ENCODE peak calls at places on chromosomes 2 and 18, in four cellular contexts. W, T, I and C are unnamed samples.

GRCh38 chr2:238875531-238876231 is 27.8 kb downstream of the TWIST2 start:
- DNase-seq in W (no peak), I (peak), T (no peak), C (no peak)

GRCh38 chr2:180015951-180016709 is 9.0 kb upstream of the CWC22 start:
- DNase-seq in W (peak), T (no peak), I (no peak), C (no peak)

GRCh38 chr2:164967781-164968228 is 12.5 kb upstream of the SLC38A11 start:
- DNase-seq in I (no peak), T (peak), W (peak), C (no peak)

GRCh38 chr2:16291226-16291625 is 350.9 kb downstream of the MYCN start:
- DNase-seq in I (no peak), W (no peak), T (no peak), C (no peak)

GRCh38 chr2:23782126-23782525 is 144.8 kb downstream of the ATAD2B start:
- DNase-seq in I (no peak), T (no peak), W (no peak), C (no peak)

GRCh38 chr2:19536136-19536535 is 177.7 kb upstream of the OSR1 start:
- DNase-seq in W (peak), T (peak), I (no peak), C (no peak)

GRCh38 chr2:72864500-72864899 is 22.7 kb upstream of the SPR start:
- DNase-seq in W (peak), T (no peak), I (no peak), C (peak)

GRCh38 chr2:53594586-53594918 is 173.1 kb upstream of the CHAC2 start:
- DNase-seq in W (no peak), I (no peak), T (no peak), C (no peak)

GRCh38 chr2:227834423-227834822 is 20.8 kb downstream of the CCL20 start:
- DNase-seq in T (no peak), W (peak), I (no peak), C (no peak)

GRCh38 chr2:28608061-28608828 is 112.4 kb downstream of the PLB1 start:
- DNase-seq in T (no peak), I (no peak), W (no peak), C (no peak)

GRCh38 chr2:215423234-215423633 is 12.6 kb downstream of the FN1 start:
- DNase-seq in W (no peak), I (no peak), T (no peak), C (no peak)

GRCh38 chr2:18987592-18988073 is 370.8 kb downstream of the OSR1 start:
- DNase-seq in T (peak), W (peak), I (peak), C (no peak)

GRCh38 chr18:12011199-12011961 is 30.1 kb downstream of the IMPA2 start:
- DNase-seq in T (no peak), W (no peak), I (no peak), C (no peak)

GRCh38 chr2:202771741-202772470 is 99.7 kb downstream of the ICA1L start:
- DNase-seq in T (no peak), I (no peak), W (peak), C (no peak)

GRCh38 chr2:41602351-41602750 is 445.5 kb upstream of the PKDCC start:
- DNase-seq in W (no peak), T (no peak), I (no peak), C (no peak)

GRCh38 chr2:173415663-173416469 is 61.2 kb downstream of the CDCA7 start:
- DNase-seq in W (no peak), I (no peak), T (no peak), C (no peak)

GRCh38 chr2:42238644-42239288 is 69.6 kb downstream of the EML4 start:
- DNase-seq in I (no peak), T (peak), W (peak), C (peak)

GRCh38 chr2:222306393-222307137 is 7.8 kb upstream of the PAX3 start:
- DNase-seq in T (no peak), W (no peak), I (no peak), C (no peak)

GRCh38 chr2:130332271-130333073 is 10.2 kb upstream of the IMP4 start:
- DNase-seq in W (peak), T (peak), I (peak), C (peak)

GRCh38 chr2:144982481-144982880 is 462.6 kb upstream of the ZEB2 start:
- DNase-seq in T (no peak), I (no peak), W (no peak), C (no peak)

GRCh38 chr2:231452799-231453508 is 11.3 kb downstream of the NCL start:
- DNase-seq in W (no peak), I (no peak), T (peak), C (no peak)

GRCh38 chr2:223779877-223780276 is 57.5 kb downstream of the AP1S3 start:
- DNase-seq in T (peak), I (no peak), W (peak), C (peak)

GRCh38 chr18:51184092-51184458 is 13.4 kb downstream of the MEX3C start:
- DNase-seq in W (no peak), I (no peak), T (no peak), C (no peak)

GRCh38 chr2:43185146-43185545 is 41.3 kb downstream of the ZFP36L2 start:
- DNase-seq in W (no peak), I (no peak), T (no peak), C (no peak)

GRCh38 chr2:156331572-156332451 is 709 bp downstream of the NR4A2 start:
- DNase-seq in T (peak), I (peak), W (peak), C (peak)

GRCh38 chr2:65666156-65666725 is 233.8 kb upstream of the SPRED2 start:
- DNase-seq in I (no peak), W (peak), T (no peak), C (peak)

GRCh38 chr2:144660518-144661316 is 140.8 kb upstream of the ZEB2 start:
- DNase-seq in T (no peak), I (no peak), W (peak), C (no peak)

GRCh38 chr2:36789181-36789804 is 92.8 kb downstream of the VIT start:
- DNase-seq in I (peak), T (no peak), W (no peak), C (no peak)

GRCh38 chr2:15828576-15828975 is 111.8 kb upstream of the MYCN start:
- DNase-seq in T (no peak), W (no peak), I (no peak), C (no peak)

GRCh38 chr2:75787532-75788132 is 76.9 kb upstream of the GCFC2 start:
- DNase-seq in I (no peak), T (peak), W (peak), C (no peak)

GRCh38 chr2:183124957-183125255 is 663 bp downstream of the NUP35 start:
- DNase-seq in W (no peak), T (no peak), I (no peak), C (no peak)

GRCh38 chr2:171858397-171858958 is 35.6 kb downstream of the SLC25A12 start:
- DNase-seq in T (no peak), I (no peak), W (no peak), C (no peak)

GRCh38 chr2:233338046-233338445 is 16.2 kb upstream of the DGKD start:
- DNase-seq in I (no peak), T (no peak), W (no peak), C (no peak)

GRCh38 chr18:46283895-46284295 is 179.7 kb downstream of the HAUS1 start:
- DNase-seq in T (peak), I (no peak), W (no peak), C (no peak)

GRCh38 chr2:134401789-134402188 is 147.9 kb downstream of the MGAT5 start:
- DNase-seq in T (no peak), I (peak), W (no peak), C (no peak)

GRCh38 chr2:119012345-119013301 is 70.6 kb downstream of the MARCO start:
- DNase-seq in T (no peak), I (peak), W (no peak), C (no peak)